ENCODE peak calls at places on chromosome 6, in six cellular contexts. V is skeletal muscle cell, X is transverse colon, A is astrocyte of the cerebellum, K is hypothalamus, D is iPS-NIHi11. B is an unnamed sample.
A peak's percentile ranks its signal among the peaks of the same experiment; 100 is the strongest.

GRCh38 chr6:30679765-30680535 is 6.5 kb downstream of the PPP1R18 start:
- DNase-seq in D (no peak), A (no peak), X (no peak), K (no peak), V (no peak), B (no peak)

GRCh38 chr6:107822154-107823046 is 1.7 kb downstream of the SCML4 start:
- DNase-seq in X (peak; percentile 26), A (no peak), V (no peak), D (no peak), K (no peak), B (peak; percentile 31)

GRCh38 chr6:133240511-133241087 is 558 bp upstream of the EYA4 start:
- DNase-seq in D (peak; percentile 60), X (no peak), K (peak; percentile 30), V (no peak), A (no peak), B (no peak)

GRCh38 chr6:112429226-112429625 is 82.1 kb downstream of the RFPL4B start:
- DNase-seq in K (no peak), A (no peak), X (no peak), D (no peak), V (no peak), B (no peak)

GRCh38 chr6:111888928-111889696 is 15.9 kb upstream of the FYN start:
- DNase-seq in V (no peak), A (no peak), D (peak; percentile 58), K (peak; percentile 29), X (no peak), B (no peak)

GRCh38 chr6:111841822-111842221 is 31.4 kb downstream of the FYN start:
- DNase-seq in X (peak; percentile 48), V (peak; percentile 67), D (no peak), K (no peak), A (peak; percentile 87), B (no peak)

GRCh38 chr6:44227138-44227770 is 3.9 kb downstream of the SLC29A1 start:
- DNase-seq in V (no peak), X (no peak), K (no peak), D (peak; percentile 49), A (no peak), B (no peak)

GRCh38 chr6:15081437-15081836 is 164.4 kb upstream of the JARID2 start:
- DNase-seq in K (no peak), X (no peak), V (no peak), A (no peak), D (no peak), B (no peak)

GRCh38 chr6:35611235-35611634 is 77.5 kb downstream of the FKBP5 start:
- DNase-seq in K (no peak), X (no peak), V (no peak), D (no peak), A (peak; percentile 85), B (no peak)

GRCh38 chr6:116512155-116512559 is 718 bp downstream of the CALHM5 start:
- DNase-seq in A (no peak), K (no peak), D (no peak), X (no peak), V (no peak), B (no peak)

GRCh38 chr6:21309791-21310190 is 283.8 kb upstream of the SOX4 start:
- DNase-seq in V (no peak), D (no peak), K (no peak), X (no peak), A (no peak), B (no peak)

GRCh38 chr6:35967059-35967769 is 46.3 kb upstream of the SRPK1 start:
- DNase-seq in K (no peak), V (no peak), X (no peak), D (no peak), A (no peak), B (no peak)

GRCh38 chr6:98985391-98985790 is 37.6 kb upstream of the FBXL4 start:
- DNase-seq in V (no peak), D (no peak), X (no peak), A (no peak), K (no peak), B (no peak)

GRCh38 chr6:56953597-56954388 is 1.1 kb upstream of the BEND6 start:
- DNase-seq in V (no peak), X (peak; percentile 8), A (no peak), K (no peak), D (peak; percentile 30), B (no peak)

GRCh38 chr6:36131517-36132220 is 1.4 kb downstream of the MAPK13 start:
- DNase-seq in K (peak; percentile 13), V (peak; percentile 33), D (no peak), X (peak; percentile 76), A (no peak), B (no peak)

GRCh38 chr6:15232836-15233510 is 12.9 kb upstream of the JARID2 start:
- DNase-seq in A (no peak), K (no peak), X (no peak), V (no peak), D (no peak), B (no peak)

GRCh38 chr6:128482642-128483041 is 37.8 kb downstream of the PTPRK start:
- DNase-seq in X (no peak), D (no peak), A (no peak), K (no peak), V (no peak), B (no peak)

B was measured in effector CD8-positive, alpha-beta T cell.